ENCODE peak calls at places on chromosome 20, in ten cellular contexts. Z, R, F, W, S, D, U, P, G and A are unnamed samples.

GRCh38 chr20:42430059-42430458 is 759.6 kb downstream of the PTPRT start:
- DNase-seq in Z (no peak), F (no peak), R (no peak), W (no peak), G (no peak), P (no peak), S (no peak), U (no peak), D (peak), A (no peak)

GRCh38 chr20:46027245-46027853 is 1.7 kb upstream of the SLC12A5 start:
- DNase-seq in U (no peak), F (peak), G (no peak), W (peak), R (no peak), P (no peak), D (no peak), S (no peak), Z (no peak), A (no peak)

GRCh38 chr20:23049201-23049932 is at the start of gene THBD:
- DNase-seq in D (peak), R (no peak), P (no peak), S (no peak), U (no peak), G (no peak), F (peak), W (peak), Z (no peak), A (no peak)

GRCh38 chr20:40956503-40956902 is 72.1 kb upstream of the TOP1 start:
- DNase-seq in F (no peak), W (no peak), Z (no peak), U (no peak), R (no peak), D (no peak), S (no peak), P (no peak), G (no peak), A (no peak)

GRCh38 chr20:35664544-35665206 is at the start of the genes CPNE1 and RBM12:
- DNase-seq in U (peak), S (peak), P (peak), G (peak), Z (peak), D (peak), W (peak), F (peak), R (peak), A (peak)

GRCh38 chr20:46099491-46100287 is 9.9 kb upstream of the NCOA5 start:
- DNase-seq in W (no peak), G (no peak), F (no peak), Z (no peak), U (no peak), S (no peak), R (no peak), D (peak), P (no peak), A (peak)

GRCh38 chr20:56187791-56188190 is 60.7 kb upstream of the MC3R start:
- DNase-seq in U (no peak), S (no peak), P (no peak), D (no peak), F (no peak), W (no peak), R (peak), Z (no peak), G (no peak), A (no peak)

GRCh38 chr20:760751-761417 is 7.4 kb downstream of the SLC52A3 start:
- DNase-seq in R (peak), D (no peak), F (peak), Z (peak), P (no peak), G (no peak), W (peak), U (no peak), S (no peak), A (no peak)

GRCh38 chr20:47358672-47359532 is 2.4 kb upstream of the ZMYND8 start:
- DNase-seq in D (peak), W (peak), F (peak), P (peak), R (peak), U (peak), G (no peak), Z (no peak), S (no peak), A (no peak)

GRCh38 chr20:6053064-6053775 is 640 bp downstream of the LRRN4 start:
- DNase-seq in S (no peak), D (no peak), U (no peak), P (no peak), G (no peak), R (no peak), W (peak), Z (no peak), F (no peak), A (no peak)

GRCh38 chr20:58127731-58128130 is 100.7 kb downstream of the ANKRD60 start:
- DNase-seq in D (no peak), R (no peak), P (no peak), Z (no peak), S (no peak), F (peak), U (no peak), G (no peak), W (no peak), A (no peak)

GRCh38 chr20:47559141-47559540 is 57.5 kb downstream of the NCOA3 start:
- DNase-seq in S (no peak), F (no peak), G (no peak), R (no peak), U (no peak), P (no peak), Z (no peak), W (no peak), D (no peak), A (no peak)

GRCh38 chr20:47440857-47441773 is 60.6 kb upstream of the NCOA3 start:
- DNase-seq in G (no peak), W (peak), Z (no peak), S (no peak), P (no peak), R (no peak), U (no peak), F (peak), D (no peak), A (no peak)

GRCh38 chr20:33875534-33876026 is 64.4 kb downstream of the CHMP4B start:
- DNase-seq in Z (no peak), W (no peak), U (no peak), G (no peak), R (no peak), D (no peak), P (no peak), S (no peak), F (no peak), A (no peak)

GRCh38 chr20:17940447-17940971 is 28.1 kb downstream of the SNX5 start:
- DNase-seq in G (no peak), W (no peak), Z (no peak), S (no peak), D (no peak), U (no peak), F (no peak), R (no peak), P (no peak), A (no peak)

GRCh38 chr20:16518068-16518783 is 55.0 kb downstream of the KIF16B start:
- DNase-seq in U (no peak), Z (no peak), F (peak), G (no peak), R (peak), W (peak), P (no peak), S (no peak), D (no peak), A (peak)

GRCh38 chr20:44644384-44645131 is 6.9 kb downstream of the ADA start:
- DNase-seq in G (no peak), Z (peak), R (no peak), U (no peak), P (no peak), F (no peak), D (peak), S (peak), W (no peak), A (no peak)

GRCh38 chr20:59948828-59949720 is 8.9 kb downstream of the FAM217B start:
- DNase-seq in P (no peak), R (no peak), Z (no peak), S (peak), F (peak), D (no peak), U (no peak), G (no peak), W (peak), A (no peak)

GRCh38 chr20:6863355-6863754 is 95.9 kb downstream of the BMP2 start:
- DNase-seq in D (no peak), S (no peak), W (no peak), F (no peak), Z (no peak), P (no peak), R (no peak), G (no peak), U (no peak), A (no peak)

GRCh38 chr20:59151820-59152219 is 11.8 kb upstream of the ZNF831 start:
- DNase-seq in G (no peak), Z (no peak), R (no peak), P (no peak), U (no peak), F (no peak), S (peak), D (no peak), W (no peak), A (no peak)

GRCh38 chr20:1816384-1817381 is 78.5 kb upstream of the SIRPA start:
- DNase-seq in G (no peak), S (no peak), F (peak), D (no peak), P (peak), Z (no peak), U (no peak), R (no peak), W (no peak), A (no peak)

GRCh38 chr20:21103582-21104465 is 2.3 kb downstream of the LINC00237 start:
- DNase-seq in R (no peak), S (no peak), Z (no peak), F (no peak), U (no peak), W (no peak), G (no peak), D (no peak), P (no peak), A (no peak)

GRCh38 chr20:3740600-3741301 is 8.3 kb downstream of the HSPA12B start:
- DNase-seq in Z (no peak), W (no peak), F (no peak), D (no peak), S (no peak), U (no peak), G (no peak), P (no peak), R (no peak), A (no peak)

GRCh38 chr20:24987244-24987643 is 5.3 kb downstream of the APMAP start:
- DNase-seq in D (no peak), W (no peak), G (no peak), R (no peak), P (peak), S (no peak), Z (no peak), U (no peak), F (peak), A (no peak)

GRCh38 chr20:58571341-58571941 is 56.2 kb upstream of the APCDD1L start:
- DNase-seq in R (no peak), W (peak), F (no peak), S (no peak), Z (no peak), D (no peak), G (no peak), U (no peak), P (no peak), A (no peak)

GRCh38 chr20:64140956-64141355 is 23.3 kb upstream of the MYT1 start:
- DNase-seq in S (no peak), G (no peak), U (no peak), D (peak), R (no peak), W (no peak), F (no peak), P (peak), Z (no peak), A (no peak)

GRCh38 chr20:53947501-53948195 is 122.7 kb downstream of the BCAS1 start:
- DNase-seq in F (no peak), G (no peak), U (no peak), R (no peak), Z (no peak), D (no peak), W (no peak), P (no peak), S (no peak), A (no peak)

GRCh38 chr20:63635431-63636141 is 8.7 kb upstream of the GMEB2 start:
- DNase-seq in D (no peak), W (no peak), U (no peak), R (no peak), Z (peak), F (no peak), G (peak), S (peak), P (no peak), A (peak)

GRCh38 chr20:41476013-41476441 is 109.4 kb upstream of the EMILIN3 start:
- DNase-seq in U (no peak), R (no peak), S (no peak), Z (no peak), P (no peak), D (no peak), G (no peak), F (peak), W (no peak), A (no peak)

GRCh38 chr20:38674178-38675133 is 49.8 kb upstream of the SLC32A1 start:
- DNase-seq in Z (peak), U (peak), S (peak), P (no peak), W (peak), G (peak), F (peak), R (peak), D (peak), A (peak)

GRCh38 chr20:63096681-63097335 is 90.0 kb upstream of the BHLHE23 start:
- DNase-seq in S (no peak), U (no peak), Z (no peak), P (peak), G (no peak), W (no peak), F (no peak), R (no peak), D (peak), A (no peak)